ENCODE peak calls at places on chromosomes 6 and 20, in nine cellular contexts. J is pancreas; K is activated T-helper 2 cell treated with anti-CD3 and anti-CD28 coated beads, Interferon-gamma antibody, Interleukin-2, Interleukin-4, amounts not matched to agents 10 μg/mL and 5 μg/mL and 100 μg/mL, durations not matched to agents 14 hours and 24 hours and 36 hours; D is Ammon's horn; E is Calu3; I is NCI-H1436; C is K562; T is A172; O is WERI-Rb-1. W is an unnamed sample.

GRCh38 chr6:10668126-10668917 is 26.1 kb downstream of the C6orf52 start:
- DNase-seq in T (no peak), O (no peak), I (no peak), J (no peak), K (no peak), D (no peak), E (no peak), C (no peak), W (no peak)

GRCh38 chr20:22341508-22341907 is 242.9 kb downstream of the FOXA2 start:
- DNase-seq in D (no peak), T (peak; percentile 61), K (no peak), C (no peak), O (no peak), J (no peak), E (no peak), I (no peak), W (no peak)

GRCh38 chr6:4402477-4402976 is 267.2 kb upstream of the ECI2 start:
- DNase-seq in I (no peak), E (no peak), C (no peak), J (no peak), T (peak; percentile 85), K (no peak), O (no peak), D (peak; percentile 38), W (no peak)

GRCh38 chr6:53718597-53719460 is 53.3 kb upstream of the KLHL31 start:
- DNase-seq in E (peak; percentile 51), O (peak; percentile 72), D (peak; percentile 90), K (peak; percentile 25), T (peak; percentile 68), I (peak; percentile 34), J (no peak), C (peak; percentile 45), W (no peak)

GRCh38 chr20:33209789-33210188 is 7.4 kb upstream of the BPIFA3 start:
- DNase-seq in I (no peak), O (peak; percentile 23), K (peak; percentile 18), D (peak; percentile 61), T (peak; percentile 85), C (peak; percentile 71), J (peak; percentile 92), E (peak; percentile 89), W (peak; percentile 11)

GRCh38 chr6:158422629-158423238 is 110.5 kb downstream of the TULP4 start:
- DNase-seq in O (no peak), D (no peak), T (no peak), K (no peak), J (no peak), I (no peak), E (no peak), C (no peak), W (no peak)

GRCh38 chr6:32664827-32665362 is 1.6 kb downstream of the HLA-DQB1 start:
- DNase-seq in E (peak; percentile 79), T (no peak), C (no peak), J (no peak), I (no peak), D (peak; percentile 45), O (peak; percentile 20), K (peak; percentile 37), W (peak; percentile 26)

GRCh38 chr6:30213999-30214982 is 1.1 kb upstream of the TRIM26 start:
- DNase-seq in O (peak; percentile 87), K (peak; percentile 79), I (peak; percentile 47), C (peak; percentile 23), D (peak; percentile 92), J (peak; percentile 94), E (peak; percentile 87), T (peak; percentile 55), W (peak; percentile 64)

GRCh38 chr6:163413054-163413344 is 1.5 kb upstream of the QKI start:
- DNase-seq in K (no peak), J (no peak), T (no peak), D (no peak), C (no peak), O (no peak), E (no peak), I (no peak), W (no peak)

GRCh38 chr20:44810061-44810390 is 320 bp downstream of the RIMS4 start:
- DNase-seq in E (peak; percentile 19), T (no peak), D (no peak), J (no peak), C (no peak), I (no peak), K (no peak), O (no peak), W (no peak)

GRCh38 chr6:159979136-159979874 is 10.4 kb downstream of the IGF2R start:
- DNase-seq in C (no peak), I (peak; percentile 74), T (peak; percentile 91), D (no peak), J (no peak), K (peak; percentile 40), E (peak; percentile 60), O (no peak), W (peak; percentile 32)

GRCh38 chr20:17635846-17636245 is 46.2 kb downstream of the RRBP1 start:
- DNase-seq in I (no peak), T (no peak), J (no peak), K (no peak), D (no peak), O (no peak), C (no peak), E (no peak), W (no peak)

GRCh38 chr20:667351-668034 is 8.1 kb downstream of the SCRT2 start:
- DNase-seq in E (peak; percentile 70), I (peak; percentile 33), C (peak; percentile 55), O (peak; percentile 70), J (no peak), K (peak; percentile 42), D (peak; percentile 51), T (peak; percentile 37), W (peak; percentile 54)

GRCh38 chr6:53714888-53715287 is 49.3 kb upstream of the KLHL31 start:
- DNase-seq in C (no peak), K (no peak), J (no peak), T (no peak), I (no peak), E (no peak), O (no peak), D (no peak), W (no peak)

GRCh38 chr6:114315841-114316595 is 26.8 kb downstream of the HS3ST5 start:
- DNase-seq in E (no peak), D (no peak), C (no peak), I (no peak), K (no peak), J (no peak), T (no peak), O (no peak), W (no peak)

GRCh38 chr20:62143118-62143975 is at the start of the genes PSMA7 and SS18L1:
- DNase-seq in D (peak; percentile 96), T (peak; percentile 60), I (peak; percentile 84), K (peak; percentile 84), C (peak; percentile 84), O (peak; percentile 76), E (peak; percentile 96), J (peak; percentile 93), W (peak; percentile 78)

W was measured in T-helper 9 cell.